ENCODE peak calls at places on chromosomes 1 and 21, in nine cellular contexts. M is upper lobe of right lung; T is psoas muscle; W is lung; Y is HCT116; A is T-helper 17 cell; O is CD8-positive, alpha-beta memory T cell; U is PC-3; K is body of pancreas. P is an unnamed sample.

GRCh38 chr1:197924516-197925123 is 7.4 kb downstream of the LHX9 start:
- DNase-seq in M (no peak), T (no peak), W (no peak), Y (peak; percentile 51), A (no peak), O (no peak), U (peak; percentile 68), K (peak; percentile 63), P (no peak)

GRCh38 chr1:212142883-212143530 is 107.5 kb downstream of the DTL start:
- DNase-seq in M (no peak), T (no peak), W (no peak), Y (no peak), A (no peak), O (no peak), U (no peak), K (no peak), P (no peak)

GRCh38 chr1:53117836-53118235 is 24.6 kb downstream of the SLC1A7 start:
- DNase-seq in M (no peak), T (peak; percentile 42), W (no peak), Y (no peak), A (no peak), O (no peak), U (no peak), K (no peak), P (no peak)

GRCh38 chr1:29689372-29690030 is 453.2 kb downstream of the PTPRU start:
- DNase-seq in M (peak; percentile 52), T (peak; percentile 46), W (no peak), Y (no peak), A (no peak), O (no peak), U (no peak), K (no peak), P (peak; percentile 40)

GRCh38 chr1:184881941-184882648 is 92.2 kb downstream of the NIBAN1 start:
- DNase-seq in M (no peak), T (no peak), W (no peak), Y (no peak), A (no peak), O (no peak), U (no peak), K (no peak), P (no peak)

GRCh38 chr1:26034504-26035202 is 11.3 kb downstream of the SLC30A2 start:
- DNase-seq in M (no peak), T (no peak), W (no peak), Y (no peak), A (no peak), O (no peak), U (no peak), K (no peak), P (no peak)

GRCh38 chr1:192807968-192808587 is 761 bp upstream of the RGS2 start:
- DNase-seq in M (no peak), T (no peak), W (no peak), Y (no peak), A (no peak), O (no peak), U (peak; percentile 69), K (no peak), P (no peak)

GRCh38 chr1:39754906-39755504 is 16.1 kb downstream of the OXCT2 start:
- DNase-seq in M (no peak), T (no peak), W (no peak), Y (no peak), A (no peak), O (no peak), U (no peak), K (peak; percentile 30), P (no peak)

GRCh38 chr1:240878631-240879030 is 266.7 kb upstream of the GREM2 start:
- DNase-seq in M (no peak), T (no peak), W (no peak), Y (no peak), A (no peak), O (no peak), U (no peak), K (no peak), P (no peak)

GRCh38 chr21:40373760-40374159 is 473.2 kb downstream of the DSCAM start:
- DNase-seq in M (no peak), T (no peak), W (no peak), Y (no peak), A (no peak), O (no peak), U (no peak), K (no peak), P (no peak)

GRCh38 chr1:30852026-30852425 is 56.5 kb downstream of the SDC3 start:
- DNase-seq in M (peak; percentile 90), T (no peak), W (peak; percentile 85), Y (no peak), A (no peak), O (no peak), U (no peak), K (peak; percentile 77), P (no peak)

GRCh38 chr1:177891809-177892208 is 78.0 kb downstream of the SEC16B start:
- DNase-seq in M (no peak), T (no peak), W (no peak), Y (no peak), A (no peak), O (no peak), U (no peak), K (no peak), P (no peak)

GRCh38 chr1:48566492-48566891 is 94.5 kb upstream of the SPATA6 start:
- DNase-seq in M (no peak), T (no peak), W (no peak), Y (no peak), A (no peak), O (no peak), U (no peak), K (no peak), P (no peak)

GRCh38 chr21:33025471-33026298 is at the start of gene OLIG2:
- DNase-seq in M (no peak), T (no peak), W (no peak), Y (no peak), A (no peak), O (no peak), U (no peak), K (no peak), P (no peak)

GRCh38 chr1:226967665-226968064 is 27.6 kb downstream of the COQ8A start:
- DNase-seq in M (no peak), T (peak; percentile 88), W (no peak), Y (no peak), A (no peak), O (no peak), U (peak; percentile 48), K (no peak), P (no peak)

GRCh38 chr1:61757945-61758344 is 15.7 kb downstream of the PATJ start:
- DNase-seq in M (no peak), T (no peak), W (no peak), Y (no peak), A (no peak), O (no peak), U (no peak), K (no peak), P (no peak)

GRCh38 chr1:69824932-69825331 is 257.2 kb downstream of the LRRC7 start:
- DNase-seq in M (no peak), T (peak; percentile 65), W (no peak), Y (no peak), A (no peak), O (no peak), U (no peak), K (peak; percentile 9), P (no peak)

GRCh38 chr1:110636149-110636935 is 30.2 kb upstream of the KCNA2 start:
- DNase-seq in M (no peak), T (no peak), W (no peak), Y (no peak), A (no peak), O (peak; percentile 30), U (no peak), K (no peak), P (no peak)
- H3K9me3 ChIP-seq in M (no peaks in the 10 kb centered on the region), T (no peaks in the 10 kb centered on the region), W (no peaks in the 10 kb centered on the region), Y (no peaks in the 10 kb centered on the region), A (no peaks in the 10 kb centered on the region), O (no peaks in the 10 kb centered on the region), U (no peaks in the 10 kb centered on the region), K (no peaks in the 10 kb centered on the region), P (no peaks in the 10 kb centered on the region)

GRCh38 chr1:18532390-18533170 is 51.9 kb downstream of the KLHDC7A start:
- DNase-seq in M (peak; percentile 48), T (no peak), W (no peak), Y (no peak), A (no peak), O (no peak), U (no peak), K (no peak), P (no peak)
- H3K9me3 ChIP-seq in M (no peaks in the 10 kb centered on the region), T (no peaks in the 10 kb centered on the region), W (no peaks in the 10 kb centered on the region), Y (no peaks in the 10 kb centered on the region), A (no peaks in the 10 kb centered on the region), O (no peaks in the 10 kb centered on the region), U (no peaks in the 10 kb centered on the region), K (no peaks in the 10 kb centered on the region), P (no peaks in the 10 kb centered on the region)

DNA sequence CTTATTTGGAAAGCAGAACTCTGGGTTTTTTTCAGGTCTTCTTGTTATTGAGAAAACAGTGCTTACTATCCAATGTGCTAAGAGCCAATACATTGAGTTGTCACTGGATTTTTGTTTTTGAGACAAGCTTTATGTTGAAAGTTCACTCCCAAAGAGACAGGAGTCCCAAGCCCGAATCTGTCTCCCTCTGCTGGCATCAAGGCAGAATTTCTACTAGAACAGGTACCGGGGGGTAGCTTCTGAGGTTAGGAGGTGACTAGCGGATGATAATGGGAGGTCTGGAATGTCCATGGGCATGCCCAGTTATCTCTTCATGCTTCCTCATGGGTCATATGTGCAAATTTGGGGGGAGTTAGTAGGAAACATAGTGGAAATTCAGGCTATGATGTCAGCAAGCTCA is 25.1 kb downstream of the ZNF124 start:
- DNase-seq in M (no peak), T (no peak), W (no peak), Y (no peak), A (no peak), O (no peak), U (no peak), K (no peak), P (no peak)
- H3K9me3 ChIP-seq in M (peaks cover 61% of the 10 kb centered on the region), T (peaks cover 59% of the 10 kb centered on the region), W (peaks cover 9% of the 10 kb centered on the region), Y (peaks cover 48% of the 10 kb centered on the region), A (peaks cover 32% of the 10 kb centered on the region), O (peaks cover 68% of the 10 kb centered on the region), U (peaks cover 27% of the 10 kb centered on the region), K (peaks cover 78% of the 10 kb centered on the region), P (peaks cover 2% of the 10 kb centered on the region)

GRCh38 chr1:2795926-2796325 is 5.6 kb downstream of the TTC34 start:
- DNase-seq in M (no peak), T (no peak), W (no peak), Y (no peak), A (no peak), O (no peak), U (no peak), K (no peak), P (no peak)
- H3K9me3 ChIP-seq in M (peaks cover 7% of the 10 kb centered on the region), T (peaks cover 37% of the 10 kb centered on the region), W (peaks cover 7% of the 10 kb centered on the region), Y (peaks cover 3% of the 10 kb centered on the region), A (no peaks in the 10 kb centered on the region), O (peaks cover 4% of the 10 kb centered on the region), U (peaks cover 8% of the 10 kb centered on the region), K (no peaks in the 10 kb centered on the region), P (no peaks in the 10 kb centered on the region)